ENCODE peak calls at places on chromosomes 7 and 10, in nine cellular contexts. A is cardiac muscle cell, T is body of pancreas, F is mesendoderm, N is tibial artery, G is pancreas, Z is GM23248, S is Peyer's patch, X is SK-N-SH. J is an unnamed sample.

GRCh38 chr10:48598936-48599829 is 5.7 kb downstream of the ARHGAP22 start:
- DNase-seq in F (no peak), N (no peak), Z (no peak), X (no peak), G (no peak), T (no peak), A (no peak), S (no peak), J (no peak)

GRCh38 chr7:1669954-1670893 is at the start of gene ELFN1:
- DNase-seq in S (peak; percentile 29), N (peak; percentile 64), X (peak; percentile 86), Z (peak; percentile 49), T (peak; percentile 58), F (peak; percentile 85), A (peak; percentile 54), G (peak; percentile 74), J (peak; percentile 39)

GRCh38 chr7:81944103-81944502 is 174.3 kb upstream of the HGF start:
- DNase-seq in Z (no peak), N (no peak), T (no peak), S (no peak), G (no peak), F (no peak), X (no peak), A (peak; percentile 32), J (no peak)

GRCh38 chr7:28105234-28105633 is 75.4 kb downstream of the JAZF1 start:
- DNase-seq in S (no peak), A (no peak), G (no peak), T (no peak), F (no peak), Z (no peak), X (no peak), N (no peak), J (no peak)

GRCh38 chr10:21238044-21238443 is 287.4 kb downstream of the SKIDA1 start:
- DNase-seq in Z (no peak), T (no peak), F (no peak), X (no peak), A (no peak), S (no peak), G (no peak), N (no peak), J (no peak)

GRCh38 chr10:66457629-66458028 is 468.2 kb upstream of the LRRTM3 start:
- DNase-seq in X (no peak), F (no peak), Z (no peak), N (no peak), T (no peak), A (no peak), G (no peak), S (no peak), J (no peak)

GRCh38 chr7:94395141-94396041 is 696 bp downstream of the COL1A2 start:
- DNase-seq in T (peak; percentile 66), S (peak; percentile 55), A (peak; percentile 93), F (peak; percentile 94), X (peak; percentile 76), Z (peak; percentile 89), N (peak; percentile 79), G (no peak), J (peak; percentile 59)

GRCh38 chr10:46526682-46527038 is 29.8 kb downstream of the GPRIN2 start:
- DNase-seq in A (no peak), N (peak; percentile 67), S (peak; percentile 53), Z (peak; percentile 43), T (peak; percentile 39), F (no peak), G (peak; percentile 43), X (peak; percentile 45), J (no peak)

GRCh38 chr7:15323545-15323944 is 238.3 kb downstream of the AGMO start:
- DNase-seq in X (no peak), S (no peak), N (no peak), Z (peak; percentile 23), G (no peak), T (no peak), F (no peak), A (peak; percentile 48), J (no peak)

GRCh38 chr7:148135106-148135505 is 455.5 kb upstream of the C7orf33 start:
- DNase-seq in N (no peak), A (peak; percentile 57), F (peak; percentile 63), S (no peak), T (no peak), Z (no peak), X (peak; percentile 23), G (no peak), J (no peak)

GRCh38 chr10:69071610-69072009 is 16.3 kb upstream of the SRGN start:
- DNase-seq in A (no peak), S (no peak), N (no peak), Z (no peak), F (no peak), T (no peak), G (no peak), X (no peak), J (no peak)

GRCh38 chr7:75945297-75946168 is 30.6 kb downstream of the POR start:
- DNase-seq in Z (peak; percentile 44), X (no peak), N (no peak), F (no peak), T (peak; percentile 53), S (no peak), G (no peak), A (peak; percentile 93), J (peak; percentile 53)

GRCh38 chr10:77643795-77644468 is 6.3 kb upstream of the KCNMA1 start:
- DNase-seq in N (no peak), S (peak; percentile 64), G (no peak), A (peak; percentile 78), Z (peak; percentile 86), X (peak; percentile 54), F (peak; percentile 80), T (peak; percentile 35), J (no peak)

GRCh38 chr7:33707427-33707826 is 197.9 kb upstream of the BMPER start:
- DNase-seq in G (no peak), A (peak; percentile 37), T (no peak), X (no peak), N (no peak), F (no peak), S (no peak), Z (no peak), J (no peak)

GRCh38 chr10:90859321-90859751 is 1.5 kb upstream of the HTR7 start:
- DNase-seq in T (no peak), Z (peak; percentile 86), N (no peak), G (no peak), S (no peak), F (no peak), A (peak; percentile 85), X (no peak), J (no peak)

GRCh38 chr10:31133628-31134302 is 102.1 kb upstream of the ZNF438 start:
- DNase-seq in X (peak; percentile 97), S (peak; percentile 90), Z (peak; percentile 53), F (peak; percentile 90), G (peak; percentile 87), N (peak; percentile 90), A (peak; percentile 91), T (peak; percentile 84), J (peak; percentile 78)

DNA sequence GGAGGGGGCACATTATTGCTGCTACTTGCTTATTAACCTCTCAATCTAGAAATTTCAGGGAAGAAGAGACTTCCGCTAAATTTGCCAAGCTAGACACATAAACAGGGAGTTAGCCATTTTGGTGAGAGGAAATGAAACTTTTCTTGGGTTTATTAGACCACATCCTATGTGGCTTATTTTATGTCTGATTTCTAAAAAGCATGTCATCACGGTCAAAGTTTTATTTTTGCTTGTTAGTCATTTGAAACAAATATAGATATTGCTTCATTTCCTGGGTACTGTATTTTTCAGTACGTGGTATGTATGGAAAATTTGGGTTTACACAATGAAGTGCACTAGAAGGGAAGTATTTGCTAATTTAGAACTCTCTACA is 144.1 kb downstream of the TCF7L2 start:
- DNase-seq in F (no peak), A (peak; percentile 55), S (no peak), T (no peak), X (no peak), Z (peak; percentile 56), G (no peak), N (no peak), J (no peak)
- H3K4me1 ChIP-seq in F (peaks cover 9% of the 10 kb centered on the region), A (peaks cover 5% of the 10 kb centered on the region), S (no peaks in the 10 kb centered on the region), T (peaks cover 34% of the 10 kb centered on the region), X (peaks cover 6% of the 10 kb centered on the region), Z (peaks cover 25% of the 10 kb centered on the region), G (peaks cover 24% of the 10 kb centered on the region), N (peaks cover 46% of the 10 kb centered on the region), J (peaks cover 43% of the 10 kb centered on the region)

GRCh38 chr10:327889-328809 is 192.9 kb downstream of the ZMYND11 start:
- DNase-seq in N (no peak), F (no peak), A (no peak), S (no peak), Z (no peak), G (peak; percentile 28), X (no peak), T (peak; percentile 36), J (no peak)

GRCh38 chr10:326350-326749 is 191.1 kb downstream of the ZMYND11 start:
- DNase-seq in T (no peak), S (no peak), Z (no peak), N (no peak), G (no peak), F (no peak), X (no peak), A (no peak), J (peak; percentile 21)

GRCh38 chr10:329361-330099 is 194.3 kb downstream of the ZMYND11 start:
- DNase-seq in T (peak; percentile 93), G (peak; percentile 91), A (peak; percentile 96), F (peak; percentile 54), N (peak; percentile 95), S (peak; percentile 93), Z (peak; percentile 98), X (no peak), J (peak; percentile 91)

GRCh38 chr10:325282-325681 is 190.0 kb downstream of the ZMYND11 start:
- DNase-seq in X (no peak), T (no peak), F (no peak), S (no peak), G (no peak), Z (no peak), N (no peak), A (no peak), J (peak; percentile 13)

GRCh38 chr10:326894-327635 is 191.8 kb downstream of the ZMYND11 start:
- DNase-seq in Z (no peak), G (no peak), T (no peak), A (no peak), F (no peak), S (no peak), N (no peak), X (no peak), J (no peak)
- H3K4me1 ChIP-seq in Z (peaks cover 25% of the 10 kb centered on the region), G (peaks cover 11% of the 10 kb centered on the region), T (peaks cover 8% of the 10 kb centered on the region), A (no peaks in the 10 kb centered on the region), F (no peaks in the 10 kb centered on the region), S (no peaks in the 10 kb centered on the region), N (peaks cover 20% of the 10 kb centered on the region), X (peaks cover 11% of the 10 kb centered on the region), J (peaks cover 8% of the 10 kb centered on the region)

GRCh38 chr7:134823400-134823799 is 44.0 kb downstream of the CALD1 start:
- DNase-seq in N (no peak), F (no peak), G (no peak), S (no peak), X (no peak), A (peak; percentile 48), T (no peak), Z (peak; percentile 54), J (no peak)
- H3K4me1 ChIP-seq in N (peaks cover 96% of the 10 kb centered on the region), F (no peaks in the 10 kb centered on the region), G (no peaks in the 10 kb centered on the region), S (no peaks in the 10 kb centered on the region), X (peaks cover 24% of the 10 kb centered on the region), A (no peaks in the 10 kb centered on the region), T (no peaks in the 10 kb centered on the region), Z (peaks cover 66% of the 10 kb centered on the region), J (no peaks in the 10 kb centered on the region)

DNA sequence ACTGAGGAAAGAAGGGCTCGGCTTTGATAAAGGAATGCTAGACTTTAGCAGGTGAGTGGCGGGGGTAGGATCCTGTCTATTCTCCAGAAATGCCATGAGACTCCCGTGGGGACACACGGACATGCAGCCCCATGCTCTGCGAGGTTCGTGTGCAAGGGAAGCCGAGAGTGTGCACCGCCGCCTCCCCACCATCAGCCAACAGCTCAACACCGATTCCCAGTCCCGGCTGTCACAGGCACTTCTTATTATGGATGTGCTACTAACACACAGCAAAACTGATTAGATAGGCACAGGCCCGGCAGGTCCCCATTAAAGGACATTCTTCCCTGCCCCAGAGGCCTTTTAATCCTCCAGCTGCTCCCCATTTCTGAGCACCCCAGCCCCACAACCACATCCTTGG is 154.4 kb downstream of the PRKAG2 start:
- DNase-seq in F (no peak), T (no peak), X (peak; percentile 50), S (no peak), G (no peak), A (no peak), Z (no peak), N (no peak), J (no peak)
- H3K4me1 ChIP-seq in F (no peaks in the 10 kb centered on the region), T (peaks cover 19% of the 10 kb centered on the region), X (peaks cover 15% of the 10 kb centered on the region), S (no peaks in the 10 kb centered on the region), G (peaks cover under 1% of the 10 kb centered on the region), A (peaks cover 54% of the 10 kb centered on the region), Z (peaks cover 7% of the 10 kb centered on the region), N (peaks cover 16% of the 10 kb centered on the region), J (peaks cover 18% of the 10 kb centered on the region)